ENCODE peak calls at places on chromosomes 5 and 9, in seven cellular contexts. I is transverse colon, H is A549, V is neural progenitor cell, D is heart right ventricle, M is colonic mucosa, G is pancreas. W is an unnamed sample.

GRCh38 chr9:31393240-31393639 is 991.2 kb upstream of the ACO1 start:
- DNase-seq in I (no peak), H (no peak), V (no peak), D (no peak), M (no peak), G (no peak), W (peak; percentile 10)

GRCh38 chr5:40842351-40842750 is 1.2 kb downstream of the CARD6 start:
- DNase-seq in I (no peak), H (no peak), V (no peak), D (no peak), M (no peak), G (no peak), W (no peak)

GRCh38 chr9:5442400-5443011 is 4.8 kb upstream of the PLGRKT start:
- DNase-seq in I (peak; percentile 39), H (peak; percentile 78), V (peak; percentile 63), D (no peak), M (peak; percentile 43), G (peak; percentile 34), W (peak; percentile 73)

GRCh38 chr5:72108200-72109050 is 1.1 kb downstream of the MAP1B start:
- DNase-seq in I (peak; percentile 36), H (peak; percentile 70), V (peak; percentile 94), D (peak; percentile 86), M (peak; percentile 47), G (peak; percentile 30), W (peak; percentile 92)

GRCh38 chr9:38620483-38621433 is at the start of gene ANKRD18A:
- DNase-seq in I (peak; percentile 90), H (peak; percentile 96), V (peak; percentile 97), D (peak; percentile 69), M (peak; percentile 87), G (peak; percentile 91), W (peak; percentile 66)

GRCh38 chr9:114616684-114617520 is 5.8 kb downstream of the TMEM268 start:
- DNase-seq in I (peak; percentile 83), H (no peak), V (no peak), D (peak; percentile 62), M (peak; percentile 60), G (no peak), W (no peak)

GRCh38 chr5:157286761-157287211 is 20.9 kb downstream of the CYFIP2 start:
- DNase-seq in I (no peak), H (no peak), V (no peak), D (peak; percentile 52), M (no peak), G (no peak), W (peak; percentile 22)

GRCh38 chr5:179131321-179131835 is 71.2 kb downstream of the ZNF354C start:
- DNase-seq in I (no peak), H (no peak), V (no peak), D (no peak), M (no peak), G (no peak), W (no peak)

GRCh38 chr5:68330564-68330963 is 115.0 kb downstream of the PIK3R1 start:
- DNase-seq in I (no peak), H (no peak), V (no peak), D (no peak), M (no peak), G (no peak), W (peak; percentile 24)

GRCh38 chr5:59356813-59357381 is 536.6 kb downstream of the PDE4D start:
- DNase-seq in I (no peak), H (peak; percentile 88), V (peak; percentile 70), D (peak; percentile 53), M (no peak), G (no peak), W (peak; percentile 51)

GRCh38 chr5:61319388-61320146 is 12.5 kb upstream of the ZSWIM6 start:
- DNase-seq in I (peak; percentile 36), H (no peak), V (peak; percentile 69), D (no peak), M (peak; percentile 68), G (no peak), W (peak; percentile 79)

GRCh38 chr5:34045996-34046395 is 3.0 kb upstream of the C1QTNF3 start:
- DNase-seq in I (no peak), H (peak; percentile 22), V (no peak), D (no peak), M (no peak), G (no peak), W (no peak)

GRCh38 chr5:180215738-180216630 is 7.0 kb upstream of the RASGEF1C start:
- DNase-seq in I (no peak), H (no peak), V (no peak), D (no peak), M (no peak), G (no peak), W (no peak)

GRCh38 chr5:180217797-180218196 is 8.8 kb upstream of the RASGEF1C start:
- DNase-seq in I (no peak), H (no peak), V (no peak), D (no peak), M (no peak), G (no peak), W (no peak)

GRCh38 chr5:180213657-180214207 is 4.7 kb upstream of the RASGEF1C start:
- DNase-seq in I (no peak), H (no peak), V (no peak), D (no peak), M (no peak), G (no peak), W (no peak)

GRCh38 chr5:180214870-180215737 is 6.1 kb upstream of the RASGEF1C start:
- DNase-seq in I (no peak), H (no peak), V (no peak), D (no peak), M (no peak), G (no peak), W (no peak)

GRCh38 chr5:180216646-180217171 is 7.7 kb upstream of the RASGEF1C start:
- DNase-seq in I (no peak), H (no peak), V (no peak), D (no peak), M (no peak), G (no peak), W (no peak)
- H3K9me3 ChIP-seq in I (peaks cover 14% of the 10 kb centered on the region), H (peaks cover 49% of the 10 kb centered on the region), V (no peaks in the 10 kb centered on the region), D (peaks cover 67% of the 10 kb centered on the region), M (no peaks in the 10 kb centered on the region), G (no peaks in the 10 kb centered on the region), W (no peaks in the 10 kb centered on the region)

GRCh38 chr5:83471405-83472212 is at the start of gene VCAN:
- DNase-seq in I (peak; percentile 25), H (peak; percentile 47), V (peak; percentile 84), D (peak; percentile 64), M (peak; percentile 38), G (no peak), W (peak; percentile 94)
- H3K4me1 ChIP-seq in I (peaks cover 22% of the 10 kb centered on the region), H (peaks cover 9% of the 10 kb centered on the region), V (peaks cover 45% of the 10 kb centered on the region), D (peaks cover 28% of the 10 kb centered on the region), M (no peaks in the 10 kb centered on the region), G (peaks cover 11% of the 10 kb centered on the region), W (peaks cover 19% of the 10 kb centered on the region)

DNA sequence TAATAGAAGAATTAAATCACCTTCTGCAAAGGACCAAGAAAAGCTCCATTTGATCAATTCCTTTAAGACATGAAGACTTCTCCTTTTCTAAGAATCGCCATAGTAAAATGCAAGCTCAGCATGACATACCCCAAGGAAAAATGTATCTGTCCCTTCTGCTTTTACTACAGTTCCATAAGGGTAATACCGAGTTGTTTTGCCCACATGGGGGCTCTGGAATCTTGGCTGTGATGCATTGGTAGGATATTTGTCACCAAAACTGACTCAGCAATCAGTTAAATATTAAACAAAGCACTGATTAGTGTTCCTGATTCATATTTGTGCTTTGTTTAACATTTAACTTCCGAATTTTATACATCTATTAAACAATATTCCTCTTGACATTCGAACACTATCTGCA is 24.3 kb upstream of the KCNIP1 start:
- DNase-seq in I (no peak), H (peak; percentile 61), V (no peak), D (no peak), M (no peak), G (no peak), W (no peak)
- TF ChIP-seq CTCF in I (no peak), H (peak; percentile 31), V (no peak), D (no peak), M (no peak), G (no peak), W (no peak)

GRCh38 chr9:120307599-120307998 is 272.4 kb downstream of the CDK5RAP2 start:
- DNase-seq in I (no peak), H (no peak), V (no peak), D (no peak), M (no peak), G (no peak), W (no peak)
- H3K9me3 ChIP-seq in I (no peaks in the 10 kb centered on the region), H (no peaks in the 10 kb centered on the region), V (no peaks in the 10 kb centered on the region), D (no peaks in the 10 kb centered on the region), M (no peaks in the 10 kb centered on the region), G (no peaks in the 10 kb centered on the region), W (no peaks in the 10 kb centered on the region)

GRCh38 chr5:42804717-42805339 is 6.9 kb downstream of the SELENOP start:
- DNase-seq in I (no peak), H (no peak), V (no peak), D (no peak), M (no peak), G (no peak), W (no peak)
- H3K4me1 ChIP-seq in I (peaks cover 6% of the 10 kb centered on the region), H (no peaks in the 10 kb centered on the region), V (no peaks in the 10 kb centered on the region), D (peaks cover 6% of the 10 kb centered on the region), M (no peaks in the 10 kb centered on the region), G (peaks cover 10% of the 10 kb centered on the region), W (peaks cover 10% of the 10 kb centered on the region)

GRCh38 chr9:108535526-108535925 is 320.3 kb downstream of the ACTL7B start:
- DNase-seq in I (peak; percentile 24), H (peak; percentile 48), V (peak; percentile 31), D (no peak), M (peak; percentile 36), G (no peak), W (no peak)
- TF ChIP-seq CTCF in I (peak; percentile 41), H (peak; percentile 45), V (peak; percentile 63), D (peak; percentile 53), M (peak; percentile 26), G (peak; percentile 24), W (peak; percentile 38)

GRCh38 chr5:166624573-166624972 is 1666.9 kb upstream of the WWC1 start:
- DNase-seq in I (no peak), H (no peak), V (peak; percentile 40), D (no peak), M (no peak), G (no peak), W (peak; percentile 44)
- H3K9me3 ChIP-seq in I (no peaks in the 10 kb centered on the region), H (no peaks in the 10 kb centered on the region), V (no peaks in the 10 kb centered on the region), D (no peaks in the 10 kb centered on the region), M (no peaks in the 10 kb centered on the region), G (no peaks in the 10 kb centered on the region), W (no peaks in the 10 kb centered on the region)

DNA sequence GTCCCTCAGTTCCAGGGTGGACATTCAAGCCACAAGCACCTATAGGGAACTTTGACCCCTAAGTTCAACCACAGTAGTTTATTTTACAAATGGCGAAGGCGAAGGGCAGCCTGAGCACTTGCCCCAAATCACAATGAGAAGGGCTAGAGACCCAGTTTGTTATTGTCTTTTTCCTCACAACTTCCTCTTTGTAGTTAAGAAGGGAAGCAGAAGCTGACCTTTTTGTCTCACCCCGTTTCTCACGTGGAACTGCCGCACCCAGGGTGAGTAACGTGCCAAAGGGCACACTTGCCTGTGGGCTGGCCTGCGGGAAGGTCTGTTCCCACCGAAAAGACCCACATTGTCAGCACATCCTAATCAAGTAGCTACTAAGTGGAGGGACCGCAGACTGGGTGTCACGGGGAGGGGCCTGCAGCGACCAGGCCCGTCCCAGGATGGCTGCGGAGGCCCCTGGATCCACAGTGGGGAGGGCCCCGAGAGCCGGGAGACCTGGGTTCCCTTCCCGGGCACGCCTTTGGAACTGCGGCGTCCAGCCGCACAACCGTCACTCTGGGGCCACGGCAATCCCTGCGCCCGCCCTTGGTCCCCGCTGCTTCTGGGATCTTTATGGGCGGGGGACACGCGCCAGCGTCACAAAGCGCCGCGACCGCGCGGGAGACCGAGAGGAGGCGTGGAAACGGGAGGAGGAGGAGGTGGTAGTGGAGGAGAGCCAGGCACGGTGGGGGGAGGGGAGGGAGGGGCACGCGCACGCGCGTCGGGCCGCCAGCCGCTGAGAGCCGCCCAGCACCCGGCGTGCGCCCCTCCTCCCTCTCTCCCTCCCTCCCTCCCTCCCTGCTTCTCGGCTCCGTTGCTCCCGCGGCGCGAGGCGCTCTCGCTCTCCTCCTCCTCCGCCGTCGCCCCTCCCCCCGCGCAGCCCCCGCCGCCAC is at the start of gene UBE2R2:
- DNase-seq in I (peak; percentile 94), H (peak; percentile 95), V (peak; percentile 93), D (peak; percentile 94), M (peak; percentile 95), G (peak; percentile 92), W (peak; percentile 93)
- H3K4me1 ChIP-seq in I (peaks cover 42% of the 10 kb centered on the region), H (peaks cover 55% of the 10 kb centered on the region), V (peaks cover 24% of the 10 kb centered on the region), D (peaks cover 32% of the 10 kb centered on the region), M (peaks cover 10% of the 10 kb centered on the region), G (peaks cover 39% of the 10 kb centered on the region), W (peaks cover 5% of the 10 kb centered on the region)